ENCODE peak calls at places on chromosomes 1 and 21, in ten cellular contexts. U is left ventricle myocardium inferior; C is CD8-positive, alpha-beta memory T cell; A is K562; F is effector memory CD4-positive, alpha-beta T cell; B is neuronal stem cell; D is Peyer's patch; P is hepatocyte; X is cardiac muscle cell; Y is Panc1. I is an unnamed sample.

GRCh38 chr1:65260851-65261473 is 48.4 kb upstream of the DNAJC6 start:
- DNase-seq in U (no peak), C (no peak), A (peak; percentile 39), F (no peak), B (no peak), D (no peak), P (peak; percentile 56), X (no peak), Y (no peak), I (no peak)

GRCh38 chr1:178282949-178283367 is 189.1 kb downstream of the RASAL2 start:
- DNase-seq in U (no peak), C (no peak), A (no peak), F (no peak), B (no peak), D (no peak), P (peak; percentile 44), X (peak; percentile 11), Y (no peak), I (no peak)

GRCh38 chr21:38956791-38957571 is 151.3 kb downstream of the ETS2 start:
- DNase-seq in U (no peak), C (no peak), A (no peak), F (no peak), B (no peak), D (no peak), P (peak; percentile 50), X (peak; percentile 86), Y (no peak), I (no peak)

GRCh38 chr1:33149453-33150190 is 32.2 kb downstream of the TRIM62 start:
- DNase-seq in U (no peak), C (no peak), A (no peak), F (no peak), B (no peak), D (no peak), P (no peak), X (no peak), Y (no peak), I (no peak)

GRCh38 chr1:207857447-207857846 is 53.5 kb downstream of the CD34 start:
- DNase-seq in U (no peak), C (no peak), A (no peak), F (no peak), B (no peak), D (no peak), P (no peak), X (no peak), Y (no peak), I (no peak)

GRCh38 chr1:32754282-32755097 is 51.9 kb upstream of the SYNC start:
- DNase-seq in U (no peak), C (no peak), A (peak; percentile 78), F (peak; percentile 27), B (peak; percentile 85), D (no peak), P (peak; percentile 70), X (peak; percentile 63), Y (no peak), I (no peak)

GRCh38 chr1:174743654-174744561 is 255.8 kb upstream of the CACYBP start:
- DNase-seq in U (no peak), C (no peak), A (peak; percentile 42), F (no peak), B (peak; percentile 24), D (no peak), P (peak; percentile 54), X (peak; percentile 53), Y (peak; percentile 12), I (peak; percentile 43)

GRCh38 chr1:46539968-46540367 is 11.5 kb downstream of the KNCN start:
- DNase-seq in U (no peak), C (no peak), A (no peak), F (no peak), B (no peak), D (no peak), P (no peak), X (no peak), Y (peak; percentile 13), I (no peak)

GRCh38 chr1:64572222-64572900 is 102.4 kb downstream of the CACHD1 start:
- DNase-seq in U (no peak), C (no peak), A (no peak), F (no peak), B (no peak), D (no peak), P (no peak), X (peak; percentile 93), Y (no peak), I (peak; percentile 76)

GRCh38 chr1:51156752-51157151 is 54.7 kb downstream of the C1orf185 start:
- DNase-seq in U (no peak), C (no peak), A (no peak), F (no peak), B (no peak), D (no peak), P (no peak), X (no peak), Y (no peak), I (no peak)

GRCh38 chr1:228873714-228874113 is 138.4 kb downstream of the RHOU start:
- DNase-seq in U (no peak), C (no peak), A (no peak), F (no peak), B (no peak), D (no peak), P (no peak), X (no peak), Y (no peak), I (no peak)

GRCh38 chr1:71417421-71417820 is 336.6 kb upstream of the ZRANB2 start:
- DNase-seq in U (no peak), C (no peak), A (no peak), F (no peak), B (no peak), D (no peak), P (no peak), X (no peak), Y (no peak), I (no peak)

GRCh38 chr1:54507033-54507432 is 41.0 kb upstream of the ACOT11 start:
- DNase-seq in U (no peak), C (no peak), A (no peak), F (no peak), B (no peak), D (no peak), P (no peak), X (no peak), Y (no peak), I (no peak)

GRCh38 chr1:66197785-66198184 is 336.2 kb upstream of the SGIP1 start:
- DNase-seq in U (no peak), C (no peak), A (no peak), F (no peak), B (no peak), D (no peak), P (peak; percentile 44), X (no peak), Y (no peak), I (no peak)

GRCh38 chr1:207619833-207620572 is 24.9 kb upstream of the CR1L start:
- DNase-seq in U (no peak), C (no peak), A (peak; percentile 64), F (no peak), B (peak; percentile 23), D (no peak), P (peak; percentile 73), X (peak; percentile 65), Y (peak; percentile 27), I (peak; percentile 55)

GRCh38 chr1:151313501-151313900 is 13.7 kb downstream of the PI4KB start:
- DNase-seq in U (peak; percentile 48), C (no peak), A (no peak), F (no peak), B (no peak), D (no peak), P (no peak), X (no peak), Y (no peak), I (no peak)

GRCh38 chr1:7187121-7187510 is 401.9 kb downstream of the CAMTA1 start:
- DNase-seq in U (no peak), C (no peak), A (no peak), F (no peak), B (no peak), D (no peak), P (no peak), X (no peak), Y (no peak), I (no peak)

DNA sequence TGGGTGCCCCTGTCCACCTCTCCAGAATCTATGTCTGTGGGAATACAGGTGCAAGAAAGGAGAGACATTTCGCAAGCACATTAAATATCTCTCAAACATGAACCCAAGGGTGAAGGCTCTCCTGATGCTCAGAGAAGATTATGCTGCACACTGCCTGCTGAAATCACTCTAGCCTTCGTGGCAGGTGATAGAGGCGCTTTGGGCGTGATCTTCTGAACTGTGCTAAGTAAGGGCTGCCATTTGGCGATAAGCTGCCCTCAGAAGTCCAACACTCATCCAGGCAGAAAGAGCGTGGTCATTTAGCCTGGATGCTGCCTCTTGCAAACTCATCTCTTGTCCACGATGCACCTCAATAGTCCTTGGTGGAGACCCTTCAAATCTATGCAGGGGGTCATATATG is 241.9 kb downstream of the KAZN start:
- DNase-seq in U (no peak), C (no peak), A (peak; percentile 42), F (no peak), B (no peak), D (no peak), P (no peak), X (no peak), Y (no peak), I (no peak)
- H3K4me1 ChIP-seq in U (no peaks in the 10 kb centered on the region), C (no peaks in the 10 kb centered on the region), A (no peaks in the 10 kb centered on the region), F (no peaks in the 10 kb centered on the region), B (no peaks in the 10 kb centered on the region), D (no peaks in the 10 kb centered on the region), P (no peaks in the 10 kb centered on the region), X (no peaks in the 10 kb centered on the region), Y (no peaks in the 10 kb centered on the region), I (no peaks in the 10 kb centered on the region)

GRCh38 chr1:6171546-6172124 is 8.5 kb downstream of the CHD5 start:
- DNase-seq in U (no peak), C (no peak), A (no peak), F (no peak), B (no peak), D (no peak), P (no peak), X (peak; percentile 65), Y (no peak), I (no peak)
- H3K9me3 ChIP-seq in U (no peaks in the 10 kb centered on the region), C (no peaks in the 10 kb centered on the region), A (no peaks in the 10 kb centered on the region), F (no peaks in the 10 kb centered on the region), B (no peaks in the 10 kb centered on the region), D (no peaks in the 10 kb centered on the region), P (no peaks in the 10 kb centered on the region), X (no peaks in the 10 kb centered on the region), Y (no peaks in the 10 kb centered on the region), I (no peaks in the 10 kb centered on the region)

DNA sequence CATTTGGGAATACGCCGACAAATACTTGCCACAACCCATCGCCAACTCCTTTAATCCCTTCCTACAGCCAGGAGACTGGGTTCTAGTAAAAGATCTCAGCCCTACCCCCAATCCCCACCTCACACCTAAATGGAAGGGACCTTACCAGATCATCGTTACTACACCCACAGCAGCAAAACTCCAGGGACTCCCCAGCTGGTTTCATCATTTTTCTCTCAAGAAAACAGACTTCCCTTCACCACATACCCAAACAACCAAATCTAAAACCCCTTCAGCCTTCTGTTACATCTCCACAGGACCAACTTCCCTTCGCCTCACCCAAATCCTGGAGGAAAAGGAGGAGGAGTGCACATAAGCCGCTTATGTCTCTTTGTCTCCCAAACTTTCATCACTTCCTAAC is 23.7 kb upstream of the SLC2A5 start:
- DNase-seq in U (no peak), C (no peak), A (no peak), F (no peak), B (no peak), D (no peak), P (no peak), X (no peak), Y (no peak), I (no peak)
- H3K36me3 ChIP-seq in U (no peaks in the 10 kb centered on the region), C (no peaks in the 10 kb centered on the region), A (no peaks in the 10 kb centered on the region), F (no peaks in the 10 kb centered on the region), B (no peaks in the 10 kb centered on the region), D (no peaks in the 10 kb centered on the region), P (no peaks in the 10 kb centered on the region), X (no peaks in the 10 kb centered on the region), Y (no peaks in the 10 kb centered on the region), I (no peaks in the 10 kb centered on the region)

GRCh38 chr21:15735409-15735808 is 5.6 kb downstream of the USP25 start:
- DNase-seq in U (no peak), C (no peak), A (no peak), F (no peak), B (no peak), D (no peak), P (no peak), X (no peak), Y (no peak), I (no peak)
- H3K4me1 ChIP-seq in U (peaks cover 90% of the 10 kb centered on the region), C (peaks cover 83% of the 10 kb centered on the region), A (peaks cover 3% of the 10 kb centered on the region), F (peaks cover 31% of the 10 kb centered on the region), B (peaks cover 2% of the 10 kb centered on the region), D (peaks cover 43% of the 10 kb centered on the region), P (peaks cover 26% of the 10 kb centered on the region), X (peaks cover 21% of the 10 kb centered on the region), Y (peaks cover 27% of the 10 kb centered on the region), I (peaks cover 26% of the 10 kb centered on the region)